ENCODE peak calls at places on chromosomes 13 and 19, in seven cellular contexts. One of them, this sample, is unnamed.

GRCh38 chr13:89497658-89498057 is 1826.5 kb downstream of the SLITRK5 start:
- DNase-seq in HAP-1: no peak
- DNase-seq in MM.1S: no peak
- DNase-seq in breast epithelium: no peak
- DNase-seq in lower leg skin: no peak
- DNase-seq in stimulated activated CD4-positive, alpha-beta T cell treated with anti-CD3 and anti-CD28 coated beads, Interleukin-2, amount 100 ng/mL, for 48 hours: no peak
- DNase-seq in sciatic nerve: no peak
- DNase-seq in this sample: no peak

GRCh38 chr19:55188620-55189019 is 8.5 kb upstream of the SYT5 start:
- DNase-seq in HAP-1: no peak
- DNase-seq in MM.1S: no peak
- DNase-seq in breast epithelium: no peak
- DNase-seq in lower leg skin: no peak
- DNase-seq in stimulated activated CD4-positive, alpha-beta T cell treated with anti-CD3 and anti-CD28 coated beads, Interleukin-2, amount 100 ng/mL, for 48 hours: no peak
- DNase-seq in sciatic nerve: no peak
- DNase-seq in this sample: no peak

GRCh38 chr19:28641395-28641794 is 571.6 kb downstream of the UQCRFS1 start:
- DNase-seq in HAP-1: no peak
- DNase-seq in MM.1S: no peak
- DNase-seq in breast epithelium: no peak
- DNase-seq in lower leg skin: no peak
- DNase-seq in stimulated activated CD4-positive, alpha-beta T cell treated with anti-CD3 and anti-CD28 coated beads, Interleukin-2, amount 100 ng/mL, for 48 hours: no peak
- DNase-seq in sciatic nerve: no peak
- DNase-seq in this sample: no peak

GRCh38 chr13:39410089-39410901 is 192.7 kb downstream of the LHFPL6 start:
- DNase-seq in HAP-1: peak
- DNase-seq in MM.1S: no peak
- DNase-seq in breast epithelium: no peak
- DNase-seq in lower leg skin: no peak
- DNase-seq in stimulated activated CD4-positive, alpha-beta T cell treated with anti-CD3 and anti-CD28 coated beads, Interleukin-2, amount 100 ng/mL, for 48 hours: no peak
- DNase-seq in sciatic nerve: no peak
- DNase-seq in this sample: no peak

GRCh38 chr13:113646921-113647340 is 11.1 kb downstream of the ATP4B start:
- DNase-seq in HAP-1: no peak
- DNase-seq in MM.1S: no peak
- DNase-seq in breast epithelium: peak
- DNase-seq in lower leg skin: no peak
- DNase-seq in stimulated activated CD4-positive, alpha-beta T cell treated with anti-CD3 and anti-CD28 coated beads, Interleukin-2, amount 100 ng/mL, for 48 hours: no peak
- DNase-seq in sciatic nerve: peak
- DNase-seq in this sample: no peak

GRCh38 chr13:58531614-58532013 is 900.1 kb downstream of the PCDH17 start:
- DNase-seq in HAP-1: no peak
- DNase-seq in MM.1S: no peak
- DNase-seq in breast epithelium: no peak
- DNase-seq in lower leg skin: no peak
- DNase-seq in stimulated activated CD4-positive, alpha-beta T cell treated with anti-CD3 and anti-CD28 coated beads, Interleukin-2, amount 100 ng/mL, for 48 hours: no peak
- DNase-seq in sciatic nerve: no peak
- DNase-seq in this sample: no peak

GRCh38 chr13:88074794-88075509 is 403.8 kb downstream of the SLITRK5 start:
- DNase-seq in HAP-1: no peak
- DNase-seq in MM.1S: no peak
- DNase-seq in breast epithelium: no peak
- DNase-seq in lower leg skin: peak
- DNase-seq in stimulated activated CD4-positive, alpha-beta T cell treated with anti-CD3 and anti-CD28 coated beads, Interleukin-2, amount 100 ng/mL, for 48 hours: no peak
- DNase-seq in sciatic nerve: no peak
- DNase-seq in this sample: no peak

GRCh38 chr13:90447735-90448103 is 899.8 kb upstream of the MIR17HG start:
- DNase-seq in HAP-1: no peak
- DNase-seq in MM.1S: no peak
- DNase-seq in breast epithelium: no peak
- DNase-seq in lower leg skin: no peak
- DNase-seq in stimulated activated CD4-positive, alpha-beta T cell treated with anti-CD3 and anti-CD28 coated beads, Interleukin-2, amount 100 ng/mL, for 48 hours: no peak
- DNase-seq in sciatic nerve: no peak
- DNase-seq in this sample: no peak

GRCh38 chr19:2970201-2970838 is 7.0 kb upstream of the TLE6 start:
- DNase-seq in HAP-1: no peak
- DNase-seq in MM.1S: no peak
- DNase-seq in breast epithelium: no peak
- DNase-seq in lower leg skin: no peak
- DNase-seq in stimulated activated CD4-positive, alpha-beta T cell treated with anti-CD3 and anti-CD28 coated beads, Interleukin-2, amount 100 ng/mL, for 48 hours: no peak
- DNase-seq in sciatic nerve: no peak
- DNase-seq in this sample: no peak

GRCh38 chr13:99981115-99982020 is at the start of gene ZIC2:
- DNase-seq in HAP-1: peak
- DNase-seq in MM.1S: peak
- DNase-seq in breast epithelium: no peak
- DNase-seq in lower leg skin: no peak
- DNase-seq in stimulated activated CD4-positive, alpha-beta T cell treated with anti-CD3 and anti-CD28 coated beads, Interleukin-2, amount 100 ng/mL, for 48 hours: no peak
- DNase-seq in sciatic nerve: no peak
- DNase-seq in this sample: no peak

GRCh38 chr19:50050406-50051223 is 24.8 kb downstream of the ZNF473 start:
- DNase-seq in HAP-1: peak
- DNase-seq in MM.1S: no peak
- DNase-seq in breast epithelium: peak
- DNase-seq in lower leg skin: peak
- DNase-seq in stimulated activated CD4-positive, alpha-beta T cell treated with anti-CD3 and anti-CD28 coated beads, Interleukin-2, amount 100 ng/mL, for 48 hours: peak
- DNase-seq in sciatic nerve: peak
- DNase-seq in this sample: peak

GRCh38 chr13:29162638-29163037 is 342.5 kb downstream of the MTUS2 start:
- DNase-seq in HAP-1: no peak
- DNase-seq in MM.1S: peak
- DNase-seq in breast epithelium: no peak
- DNase-seq in lower leg skin: no peak
- DNase-seq in stimulated activated CD4-positive, alpha-beta T cell treated with anti-CD3 and anti-CD28 coated beads, Interleukin-2, amount 100 ng/mL, for 48 hours: no peak
- DNase-seq in sciatic nerve: no peak
- DNase-seq in this sample: no peak

GRCh38 chr13:23378009-23378632 is 55.4 kb downstream of the SACS start:
- DNase-seq in HAP-1: peak
- DNase-seq in MM.1S: peak
- DNase-seq in breast epithelium: no peak
- DNase-seq in lower leg skin: peak
- DNase-seq in stimulated activated CD4-positive, alpha-beta T cell treated with anti-CD3 and anti-CD28 coated beads, Interleukin-2, amount 100 ng/mL, for 48 hours: peak
- DNase-seq in sciatic nerve: no peak
- DNase-seq in this sample: peak

GRCh38 chr13:110683203-110683883 is 22.6 kb downstream of the CARS2 start:
- DNase-seq in HAP-1: no peak
- DNase-seq in MM.1S: no peak
- DNase-seq in breast epithelium: no peak
- DNase-seq in lower leg skin: no peak
- DNase-seq in stimulated activated CD4-positive, alpha-beta T cell treated with anti-CD3 and anti-CD28 coated beads, Interleukin-2, amount 100 ng/mL, for 48 hours: no peak
- DNase-seq in sciatic nerve: no peak
- DNase-seq in this sample: no peak

GRCh38 chr13:110187501-110188161 is 119.3 kb downstream of the COL4A1 start:
- DNase-seq in HAP-1: no peak
- DNase-seq in MM.1S: no peak
- DNase-seq in breast epithelium: no peak
- DNase-seq in lower leg skin: no peak
- DNase-seq in stimulated activated CD4-positive, alpha-beta T cell treated with anti-CD3 and anti-CD28 coated beads, Interleukin-2, amount 100 ng/mL, for 48 hours: no peak
- DNase-seq in sciatic nerve: no peak
- DNase-seq in this sample: no peak

GRCh38 chr13:45180713-45181601 is 19.9 kb downstream of the KCTD4 start:
- DNase-seq in HAP-1: no peak
- DNase-seq in MM.1S: no peak
- DNase-seq in breast epithelium: no peak
- DNase-seq in lower leg skin: no peak
- DNase-seq in stimulated activated CD4-positive, alpha-beta T cell treated with anti-CD3 and anti-CD28 coated beads, Interleukin-2, amount 100 ng/mL, for 48 hours: no peak
- DNase-seq in sciatic nerve: no peak
- DNase-seq in this sample: no peak

GRCh38 chr13:21698975-21699679 is 28.3 kb downstream of the FGF9 start:
- DNase-seq in HAP-1: no peak
- DNase-seq in MM.1S: no peak
- DNase-seq in breast epithelium: no peak
- DNase-seq in lower leg skin: no peak
- DNase-seq in stimulated activated CD4-positive, alpha-beta T cell treated with anti-CD3 and anti-CD28 coated beads, Interleukin-2, amount 100 ng/mL, for 48 hours: no peak
- DNase-seq in sciatic nerve: no peak
- DNase-seq in this sample: no peak

GRCh38 chr19:50203281-50204080 is at the start of gene MYH14:
- DNase-seq in HAP-1: no peak
- DNase-seq in MM.1S: no peak
- DNase-seq in breast epithelium: peak
- DNase-seq in lower leg skin: peak
- DNase-seq in stimulated activated CD4-positive, alpha-beta T cell treated with anti-CD3 and anti-CD28 coated beads, Interleukin-2, amount 100 ng/mL, for 48 hours: no peak
- DNase-seq in sciatic nerve: peak
- DNase-seq in this sample: peak

GRCh38 chr13:100196380-100196779 is 107.5 kb downstream of the PCCA start:
- DNase-seq in HAP-1: no peak
- DNase-seq in MM.1S: no peak
- DNase-seq in breast epithelium: no peak
- DNase-seq in lower leg skin: no peak
- DNase-seq in stimulated activated CD4-positive, alpha-beta T cell treated with anti-CD3 and anti-CD28 coated beads, Interleukin-2, amount 100 ng/mL, for 48 hours: no peak
- DNase-seq in sciatic nerve: no peak
- DNase-seq in this sample: no peak

GRCh38 chr19:34598217-34599155 is 78.5 kb downstream of the SCGB2B2 start:
- DNase-seq in HAP-1: no peak
- DNase-seq in MM.1S: no peak
- DNase-seq in breast epithelium: peak
- DNase-seq in lower leg skin: no peak
- DNase-seq in stimulated activated CD4-positive, alpha-beta T cell treated with anti-CD3 and anti-CD28 coated beads, Interleukin-2, amount 100 ng/mL, for 48 hours: no peak
- DNase-seq in sciatic nerve: no peak
- DNase-seq in this sample: no peak

GRCh38 chr19:23346696-23347095 is 48.6 kb downstream of the ZNF91 start:
- DNase-seq in HAP-1: no peak
- DNase-seq in MM.1S: no peak
- DNase-seq in breast epithelium: no peak
- DNase-seq in lower leg skin: no peak
- DNase-seq in stimulated activated CD4-positive, alpha-beta T cell treated with anti-CD3 and anti-CD28 coated beads, Interleukin-2, amount 100 ng/mL, for 48 hours: no peak
- DNase-seq in sciatic nerve: no peak
- DNase-seq in this sample: no peak

GRCh38 chr13:100338265-100338664 is 249.4 kb downstream of the PCCA start:
- DNase-seq in HAP-1: no peak
- DNase-seq in MM.1S: no peak
- DNase-seq in breast epithelium: no peak
- DNase-seq in lower leg skin: no peak
- DNase-seq in stimulated activated CD4-positive, alpha-beta T cell treated with anti-CD3 and anti-CD28 coated beads, Interleukin-2, amount 100 ng/mL, for 48 hours: no peak
- DNase-seq in sciatic nerve: no peak
- DNase-seq in this sample: no peak

GRCh38 chr19:40611900-40612698 is 10.9 kb downstream of the LTBP4 start:
- DNase-seq in HAP-1: no peak
- DNase-seq in MM.1S: no peak
- DNase-seq in breast epithelium: no peak
- DNase-seq in lower leg skin: no peak
- DNase-seq in stimulated activated CD4-positive, alpha-beta T cell treated with anti-CD3 and anti-CD28 coated beads, Interleukin-2, amount 100 ng/mL, for 48 hours: no peak
- DNase-seq in sciatic nerve: no peak
- DNase-seq in this sample: no peak

GRCh38 chr13:23365652-23366051 is 67.8 kb downstream of the SACS start:
- DNase-seq in HAP-1: no peak
- DNase-seq in MM.1S: no peak
- DNase-seq in breast epithelium: no peak
- DNase-seq in lower leg skin: no peak
- DNase-seq in stimulated activated CD4-positive, alpha-beta T cell treated with anti-CD3 and anti-CD28 coated beads, Interleukin-2, amount 100 ng/mL, for 48 hours: no peak
- DNase-seq in sciatic nerve: no peak
- DNase-seq in this sample: no peak

GRCh38 chr13:84649853-84650252 is 767.6 kb upstream of the SLITRK1 start:
- DNase-seq in HAP-1: no peak
- DNase-seq in MM.1S: no peak
- DNase-seq in breast epithelium: no peak
- DNase-seq in lower leg skin: no peak
- DNase-seq in stimulated activated CD4-positive, alpha-beta T cell treated with anti-CD3 and anti-CD28 coated beads, Interleukin-2, amount 100 ng/mL, for 48 hours: no peak
- DNase-seq in sciatic nerve: no peak
- DNase-seq in this sample: no peak

GRCh38 chr19:48741222-48741999 is 1.0 kb upstream of the RASIP1 start:
- DNase-seq in HAP-1: no peak
- DNase-seq in MM.1S: no peak
- DNase-seq in breast epithelium: no peak
- DNase-seq in lower leg skin: no peak
- DNase-seq in stimulated activated CD4-positive, alpha-beta T cell treated with anti-CD3 and anti-CD28 coated beads, Interleukin-2, amount 100 ng/mL, for 48 hours: no peak
- DNase-seq in sciatic nerve: no peak
- DNase-seq in this sample: no peak

GRCh38 chr13:29909975-29910674 is 59.7 kb upstream of the UBL3 start:
- DNase-seq in HAP-1: no peak
- DNase-seq in MM.1S: no peak
- DNase-seq in breast epithelium: no peak
- DNase-seq in lower leg skin: peak
- DNase-seq in stimulated activated CD4-positive, alpha-beta T cell treated with anti-CD3 and anti-CD28 coated beads, Interleukin-2, amount 100 ng/mL, for 48 hours: no peak
- DNase-seq in sciatic nerve: no peak
- DNase-seq in this sample: no peak

GRCh38 chr19:27654266-27654990 is 1558.5 kb downstream of the UQCRFS1 start:
- DNase-seq in HAP-1: no peak
- DNase-seq in MM.1S: no peak
- DNase-seq in breast epithelium: no peak
- DNase-seq in lower leg skin: no peak
- DNase-seq in stimulated activated CD4-positive, alpha-beta T cell treated with anti-CD3 and anti-CD28 coated beads, Interleukin-2, amount 100 ng/mL, for 48 hours: no peak
- DNase-seq in sciatic nerve: no peak
- DNase-seq in this sample: no peak

GRCh38 chr13:42345367-42345766 is 73.4 kb downstream of the AKAP11 start:
- DNase-seq in HAP-1: no peak
- DNase-seq in MM.1S: no peak
- DNase-seq in breast epithelium: no peak
- DNase-seq in lower leg skin: no peak
- DNase-seq in stimulated activated CD4-positive, alpha-beta T cell treated with anti-CD3 and anti-CD28 coated beads, Interleukin-2, amount 100 ng/mL, for 48 hours: no peak
- DNase-seq in sciatic nerve: no peak
- DNase-seq in this sample: no peak

GRCh38 chr13:20401958-20402856 is 123.5 kb downstream of the CRYL1 start:
- DNase-seq in HAP-1: no peak
- DNase-seq in MM.1S: no peak
- DNase-seq in breast epithelium: no peak
- DNase-seq in lower leg skin: no peak
- DNase-seq in stimulated activated CD4-positive, alpha-beta T cell treated with anti-CD3 and anti-CD28 coated beads, Interleukin-2, amount 100 ng/mL, for 48 hours: no peak
- DNase-seq in sciatic nerve: peak
- DNase-seq in this sample: no peak

GRCh38 chr13:112346173-112346898 is 29.8 kb upstream of the SPACA7 start:
- DNase-seq in HAP-1: peak
- DNase-seq in MM.1S: no peak
- DNase-seq in breast epithelium: no peak
- DNase-seq in lower leg skin: no peak
- DNase-seq in stimulated activated CD4-positive, alpha-beta T cell treated with anti-CD3 and anti-CD28 coated beads, Interleukin-2, amount 100 ng/mL, for 48 hours: no peak
- DNase-seq in sciatic nerve: no peak
- DNase-seq in this sample: no peak